ENCODE peak calls at places on chromosomes 1 and 21, in ten cellular contexts. C is fibroblast of the aortic adventitia; L is activated B cell treated with CpG ODN at 0.5 μM for 24 hours; W is K562; T is kidney epithelial cell; O is BE2C; E is mucosa of descending colon; J is CD4-positive, alpha-beta T cell; Y is stomach; Q is astrocyte of the spinal cord. H is an unnamed sample.

GRCh38 chr1:155513300-155513926 is 49.2 kb downstream of the ASH1L start:
- DNase-seq in W (no peak), E (no peak), T (no peak), J (no peak), Q (peak), Y (no peak), O (no peak), C (peak), L (no peak), H (peak)

GRCh38 chr1:158039380-158039779 is 45.9 kb downstream of the KIRREL1 start:
- DNase-seq in L (no peak), J (no peak), W (no peak), O (no peak), E (no peak), Y (no peak), C (peak), T (no peak), Q (no peak), H (peak)

GRCh38 chr1:200351826-200352549 is 57.8 kb downstream of the ZNF281 start:
- DNase-seq in C (peak), Q (peak), O (no peak), L (no peak), Y (no peak), J (no peak), W (no peak), E (no peak), T (no peak), H (peak)

GRCh38 chr1:165114022-165114888 is 242.3 kb downstream of the LMX1A start:
- DNase-seq in C (peak), L (no peak), T (no peak), Y (no peak), W (peak), Q (peak), O (peak), E (no peak), J (no peak), H (peak)

GRCh38 chr1:160520582-160520981 is 2.5 kb downstream of the SLAMF6 start:
- DNase-seq in J (no peak), T (no peak), O (no peak), C (no peak), Q (no peak), L (no peak), E (no peak), W (no peak), Y (no peak), H (no peak)

GRCh38 chr21:42314616-42315295 is 453 bp downstream of the TFF3 start:
- DNase-seq in Y (no peak), Q (no peak), O (no peak), T (no peak), C (no peak), E (no peak), J (no peak), W (no peak), L (no peak), H (no peak)

GRCh38 chr1:21636029-21636428 is 33.1 kb downstream of the RAP1GAP start:
- DNase-seq in T (no peak), W (no peak), Y (no peak), J (no peak), L (no peak), E (no peak), O (no peak), C (no peak), Q (no peak), H (no peak)

GRCh38 chr1:10803971-10804820 is 7.8 kb upstream of the CASZ1 start:
- DNase-seq in L (no peak), E (peak), W (no peak), T (no peak), Y (peak), O (no peak), J (peak), C (no peak), Q (no peak), H (no peak)

GRCh38 chr1:227898502-227899140 is 49.1 kb downstream of the WNT9A start:
- DNase-seq in O (peak), L (peak), W (no peak), C (no peak), J (no peak), T (no peak), Q (no peak), E (peak), Y (no peak), H (no peak)

GRCh38 chr21:43957629-43958362 is 54.3 kb upstream of the TRAPPC10 start:
- DNase-seq in T (no peak), C (no peak), W (no peak), J (no peak), L (no peak), O (no peak), E (no peak), Y (no peak), Q (no peak), H (no peak)

GRCh38 chr1:59976194-59977074 is 49.9 kb upstream of the CYP2J2 start:
- DNase-seq in C (peak), L (peak), T (no peak), Y (peak), Q (peak), E (no peak), W (peak), O (peak), J (peak), H (peak)

GRCh38 chr1:155080250-155081228 is 1.9 kb downstream of the EFNA3 start:
- DNase-seq in Q (no peak), E (peak), O (peak), W (peak), J (no peak), L (peak), T (no peak), C (no peak), Y (no peak), H (no peak)

GRCh38 chr1:170545476-170545875 is 13.5 kb downstream of the GORAB start:
- DNase-seq in O (no peak), C (peak), J (no peak), Q (peak), E (no peak), Y (no peak), T (no peak), W (no peak), L (no peak), H (peak)

GRCh38 chr1:119367332-119368124 is 1.1 kb upstream of the HAO2 start:
- DNase-seq in L (no peak), T (no peak), J (no peak), Q (peak), O (peak), W (peak), C (peak), Y (no peak), E (no peak), H (peak)

GRCh38 chr1:90580176-90580575 is 136.9 kb downstream of the BARHL2 start:
- DNase-seq in J (no peak), Y (no peak), Q (no peak), C (no peak), T (no peak), O (no peak), L (no peak), E (no peak), W (no peak), H (no peak)

GRCh38 chr1:232278925-232279324 is 351.0 kb downstream of the SIPA1L2 start:
- DNase-seq in L (no peak), J (no peak), C (no peak), W (no peak), O (no peak), Y (no peak), E (no peak), T (no peak), Q (no peak), H (no peak)

GRCh38 chr1:160538985-160539651 is 16.1 kb upstream of the SLAMF6 start:
- DNase-seq in Q (no peak), L (no peak), C (no peak), E (no peak), O (no peak), T (no peak), J (no peak), Y (peak), W (peak), H (no peak)

GRCh38 chr1:30789388-30790255 is 32.0 kb upstream of the LAPTM5 start:
- DNase-seq in E (no peak), W (no peak), Y (no peak), Q (no peak), C (no peak), T (no peak), O (no peak), L (no peak), J (no peak), H (no peak)

GRCh38 chr1:239765163-239765562 is 326.5 kb upstream of the FMN2 start:
- DNase-seq in C (no peak), O (peak), Q (no peak), W (no peak), Y (no peak), L (no peak), E (no peak), T (no peak), J (no peak), H (no peak)

GRCh38 chr1:170125269-170125668 is 20.5 kb upstream of the NTMT2 start:
- DNase-seq in C (no peak), E (no peak), L (no peak), Q (no peak), T (no peak), W (no peak), J (no peak), O (no peak), Y (no peak), H (no peak)

GRCh38 chr1:244369256-244370057 is 82.3 kb downstream of the ADSS2 start:
- DNase-seq in Y (peak), T (no peak), E (peak), O (no peak), L (no peak), W (peak), J (no peak), Q (no peak), C (no peak), H (no peak)

GRCh38 chr1:218459878-218460277 is 114.7 kb downstream of the TGFB2 start:
- DNase-seq in W (peak), E (no peak), C (peak), Q (peak), Y (no peak), O (no peak), T (no peak), L (no peak), J (no peak), H (peak)

GRCh38 chr1:236147068-236147467 is 4.7 kb downstream of the GPR137B start:
- DNase-seq in E (no peak), J (no peak), Y (no peak), W (no peak), C (no peak), L (no peak), T (no peak), O (no peak), Q (no peak), H (no peak)

GRCh38 chr1:24289937-24290595 is 29.1 kb upstream of the GRHL3 start:
- DNase-seq in W (no peak), J (no peak), Q (peak), C (peak), T (no peak), Y (peak), L (no peak), E (peak), O (peak), H (no peak)

GRCh38 chr1:209354111-209354839 is 229.2 kb upstream of the CAMK1G start:
- DNase-seq in Q (peak), W (peak), J (peak), C (peak), E (no peak), Y (peak), L (no peak), O (peak), T (peak), H (peak)

GRCh38 chr1:174789399-174789798 is 210.3 kb upstream of the CACYBP start:
- DNase-seq in L (no peak), C (peak), O (no peak), T (peak), J (no peak), Y (no peak), E (no peak), Q (peak), W (peak), H (peak)

GRCh38 chr1:25650219-25650576 is 33.6 kb downstream of the MAN1C1 start:
- DNase-seq in W (no peak), O (no peak), Y (no peak), E (no peak), Q (no peak), L (no peak), J (no peak), C (no peak), T (no peak), H (no peak)

GRCh38 chr1:216815239-216815955 is 92.2 kb upstream of the ESRRG start:
- DNase-seq in Y (no peak), T (no peak), C (no peak), W (no peak), Q (peak), J (no peak), L (no peak), O (no peak), E (no peak), H (no peak)

GRCh38 chr1:217026506-217026905 is 303.3 kb upstream of the ESRRG start:
- DNase-seq in Y (no peak), Q (no peak), W (no peak), O (no peak), E (no peak), T (peak), L (no peak), J (no peak), C (no peak), H (no peak)

GRCh38 chr1:225745231-225745630 is 32.4 kb upstream of the SRP9 start:
- DNase-seq in O (no peak), J (no peak), Y (no peak), L (no peak), Q (no peak), W (no peak), C (no peak), E (no peak), T (no peak), H (no peak)

GRCh38 chr1:225744745-225745144 is 32.9 kb upstream of the SRP9 start:
- DNase-seq in L (no peak), T (no peak), Q (no peak), O (no peak), W (no peak), J (no peak), C (no peak), E (no peak), Y (no peak), H (no peak)

GRCh38 chr1:225748479-225748878 is 29.1 kb upstream of the SRP9 start:
- DNase-seq in Y (no peak), J (no peak), Q (no peak), L (no peak), C (no peak), T (no peak), W (no peak), E (no peak), O (no peak), H (no peak)

GRCh38 chr1:225747566-225747965 is 30.1 kb upstream of the SRP9 start:
- DNase-seq in O (no peak), Y (no peak), W (no peak), L (no peak), J (no peak), E (no peak), Q (peak), C (peak), T (no peak), H (no peak)

DNA sequence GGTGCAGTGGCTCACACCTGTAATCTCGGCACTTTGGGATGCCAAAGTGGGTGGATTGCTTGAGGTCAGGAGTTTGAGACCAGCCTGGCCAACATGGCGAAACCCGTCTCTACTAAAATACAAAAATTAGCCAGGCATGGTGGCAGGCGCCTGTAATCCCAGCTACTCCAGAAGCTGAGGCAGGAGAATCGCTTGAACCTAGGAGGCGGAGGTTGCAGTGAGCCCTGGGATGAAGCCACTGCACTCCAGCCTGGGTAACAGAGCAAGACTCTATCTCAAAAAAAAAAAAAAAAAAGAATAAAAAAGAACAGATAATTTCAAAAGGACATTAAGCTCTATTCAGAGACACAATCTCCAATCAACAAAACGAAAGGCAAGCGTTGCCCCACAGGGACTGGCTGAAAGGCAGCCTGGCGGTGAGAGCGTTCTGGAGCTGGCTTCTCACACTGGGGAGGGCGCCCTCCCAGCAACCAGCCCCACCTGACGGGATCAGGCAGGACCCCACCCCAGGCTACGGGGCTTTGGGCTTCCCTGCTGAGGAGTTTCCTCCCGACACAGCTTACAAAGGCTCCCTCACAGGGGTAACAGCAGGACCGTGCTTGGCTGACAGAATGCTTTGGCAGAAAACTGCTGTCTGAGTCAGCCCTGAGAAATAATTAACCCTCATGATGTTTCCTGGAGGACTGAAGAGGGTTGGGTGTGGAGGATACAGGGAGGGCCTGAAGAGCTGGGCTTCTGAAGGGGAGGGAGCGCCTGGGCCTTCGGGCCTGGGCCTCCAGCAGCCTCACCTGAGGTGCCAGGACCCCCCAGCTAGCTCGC is 31.1 kb upstream of the SRP9 start:
- DNase-seq in L (no peak), C (peak), Y (peak), J (no peak), E (peak), Q (peak), O (peak), W (no peak), T (peak), H (peak)
- TF ChIP-seq CTCF in L (no peak), C (peak), Y (no peak), J (no peak), E (no peak), Q (peak), O (no peak), W (no peak), T (no peak), H (peak)

GRCh38 chr21:45347712-45348477 is 57.1 kb upstream of the COL18A1 start:
- DNase-seq in L (no peak), W (no peak), E (peak), C (no peak), O (no peak), T (no peak), Q (no peak), Y (no peak), J (no peak), H (peak)
- TF ChIP-seq CTCF in L (no peak), W (no peak), E (no peak), C (no peak), O (no peak), T (no peak), Q (no peak), Y (no peak), J (no peak), H (no peak)

GRCh38 chr1:110339040-110339426 is at the start of gene RBM15:
- DNase-seq in L (peak), E (peak), Y (peak), Q (peak), C (peak), T (peak), J (peak), O (peak), W (peak), H (peak)

GRCh38 chr1:110341146-110341871 is 2.1 kb downstream of the RBM15 start:
- DNase-seq in L (no peak), E (no peak), Y (no peak), O (peak), J (no peak), Q (no peak), T (no peak), W (peak), C (no peak), H (no peak)

GRCh38 chr1:110338200-110339039 is 757 bp upstream of the RBM15 start:
- DNase-seq in O (peak), T (peak), C (no peak), W (peak), Y (peak), J (peak), Q (no peak), E (peak), L (peak), H (peak)

GRCh38 chr1:110340207-110340468 is 961 bp downstream of the RBM15 start:
- DNase-seq in Y (no peak), Q (no peak), E (peak), O (no peak), J (no peak), T (no peak), C (no peak), L (no peak), W (no peak), H (no peak)

DNA sequence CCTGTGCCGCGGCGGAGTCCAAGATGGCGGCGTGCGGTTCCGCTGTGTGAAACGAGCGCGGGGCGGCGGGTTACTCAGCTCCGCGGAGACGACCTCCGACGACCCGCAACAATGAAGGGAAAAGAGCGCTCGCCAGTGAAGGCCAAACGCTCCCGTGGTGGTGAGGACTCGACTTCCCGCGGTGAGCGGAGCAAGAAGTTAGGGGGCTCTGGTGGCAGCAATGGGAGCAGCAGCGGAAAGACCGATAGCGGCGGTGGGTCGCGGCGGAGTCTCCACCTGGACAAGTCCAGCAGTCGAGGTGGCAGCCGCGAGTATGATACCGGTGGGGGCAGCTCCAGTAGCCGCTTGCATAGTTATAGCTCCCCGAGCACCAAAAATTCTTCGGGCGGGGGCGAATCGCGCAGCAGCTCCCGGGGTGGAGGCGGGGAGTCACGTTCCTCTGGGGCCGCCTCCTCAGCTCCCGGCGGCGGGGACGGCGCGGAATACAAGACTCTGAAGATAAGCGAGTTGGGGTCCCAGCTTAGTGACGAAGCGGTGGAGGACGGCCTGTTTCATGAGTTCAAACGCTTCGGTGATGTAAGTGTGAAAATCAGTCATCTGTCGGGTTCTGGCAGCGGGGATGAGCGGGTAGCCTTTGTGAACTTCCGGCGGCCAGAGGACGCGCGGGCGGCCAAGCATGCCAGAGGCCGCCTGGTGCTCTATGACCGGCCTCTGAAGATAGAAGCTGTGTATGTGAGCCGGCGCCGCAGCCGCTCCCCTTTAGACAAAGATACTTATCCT is 440 bp downstream of the RBM15 start:
- DNase-seq in T (no peak), L (no peak), O (peak), C (peak), E (peak), J (peak), Q (peak), W (peak), Y (peak), H (peak)
- TF ChIP-seq CTCF in T (peak), L (no peak), O (peak), C (peak), E (no peak), J (peak), Q (peak), W (peak), Y (no peak), H (peak)

GRCh38 chr1:68384321-68384813 is 65.4 kb downstream of the RPE65 start:
- DNase-seq in O (no peak), E (no peak), T (peak), W (peak), C (peak), J (no peak), L (no peak), Q (peak), Y (no peak), H (peak)
- TF ChIP-seq CTCF in O (no peak), E (no peak), T (peak), W (peak), C (peak), J (no peak), L (no peak), Q (peak), Y (no peak), H (peak)

GRCh38 chr1:44484155-44484688 is 79.2 kb downstream of the RNF220 start:
- DNase-seq in L (no peak), O (no peak), Q (peak), Y (no peak), C (no peak), W (no peak), T (no peak), E (no peak), J (no peak), H (no peak)
- TF ChIP-seq CTCF in L (no peak), O (no peak), Q (no peak), Y (no peak), C (no peak), W (no peak), T (no peak), E (no peak), J (no peak), H (no peak)